ENCODE peak calls at places on chromosomes 13 and 19, in five cellular contexts. G is stimulated activated CD8-positive, alpha-beta memory T cell treated with anti-CD3 and anti-CD28 coated beads, Interleukin-4, amount 100 ng/mL, for 4 hours; J is effector memory CD4-positive, alpha-beta T cell; I is AG04450; Q is NCI-H2171 treated with DMSO at 0.1 percent for 48 hours. T is an unnamed sample.

GRCh38 chr19:58009666-58010301 is 7.2 kb upstream of the ZNF606 start:
- DNase-seq in Q (peak; percentile 85), I (peak; percentile 41), G (no peak), J (no peak), T (peak; percentile 36)

GRCh38 chr13:35988648-35989081 is 142.5 kb downstream of the DCLK1 start:
- DNase-seq in G (no peak), J (no peak), I (no peak), Q (no peak), T (no peak)

GRCh38 chr13:66509176-66509575 is 721.0 kb downstream of the PCDH9 start:
- DNase-seq in I (no peak), Q (no peak), J (no peak), G (no peak), T (no peak)

GRCh38 chr13:111361046-111361872 is 40.8 kb downstream of the TEX29 start:
- DNase-seq in G (no peak), J (no peak), I (no peak), Q (no peak), T (no peak)

GRCh38 chr13:46160474-46161066 is 21.4 kb downstream of the LCP1 start:
- DNase-seq in G (no peak), I (peak; percentile 11), Q (peak; percentile 26), J (no peak), T (peak; percentile 55)

GRCh38 chr19:47446534-47447469 is 24.9 kb downstream of the SLC8A2 start:
- DNase-seq in J (no peak), Q (no peak), I (no peak), G (no peak), T (no peak)

GRCh38 chr19:5313307-5313706 is 27.3 kb downstream of the PTPRS start:
- DNase-seq in J (no peak), Q (no peak), G (no peak), I (no peak), T (no peak)

GRCh38 chr19:9917322-9917721 is 19.0 kb downstream of the OLFM2 start:
- DNase-seq in G (no peak), J (no peak), Q (peak; percentile 49), I (no peak), T (no peak)

GRCh38 chr13:23510979-23511735 is 59.1 kb upstream of the TNFRSF19 start:
- DNase-seq in G (no peak), J (no peak), I (no peak), Q (peak; percentile 60), T (no peak)

GRCh38 chr13:76293346-76293745 is 592.9 kb downstream of the KCTD12 start:
- DNase-seq in G (no peak), J (no peak), Q (no peak), I (peak; percentile 7), T (no peak)

GRCh38 chr19:55198651-55199050 is 10.7 kb downstream of the PTPRH start:
- DNase-seq in G (no peak), I (no peak), J (no peak), Q (no peak), T (no peak)

GRCh38 chr19:16156904-16157303 is 13.4 kb downstream of the HSH2D start:
- DNase-seq in J (no peak), I (no peak), Q (no peak), G (no peak), T (no peak)

GRCh38 chr13:47188802-47189201 is 291.9 kb upstream of the HTR2A start:
- DNase-seq in I (no peak), J (no peak), Q (no peak), G (no peak), T (no peak)

GRCh38 chr19:47444388-47444821 is 25.1 kb upstream of the MEIS3 start:
- DNase-seq in I (no peak), G (no peak), Q (no peak), J (no peak), T (no peak)

GRCh38 chr19:3670258-3670795 is 29.9 kb downstream of the PIP5K1C start:
- DNase-seq in I (peak; percentile 73), Q (no peak), J (no peak), G (no peak), T (no peak)

GRCh38 chr19:40862785-40863184 is 12.5 kb upstream of the CYP2A6 start:
- DNase-seq in J (no peak), I (no peak), Q (no peak), G (no peak), T (no peak)

GRCh38 chr13:88736026-88736425 is 1064.9 kb downstream of the SLITRK5 start:
- DNase-seq in I (no peak), J (no peak), Q (no peak), G (no peak), T (no peak)

GRCh38 chr19:12163841-12164240 is 945 bp downstream of the ZNF136 start:
- DNase-seq in I (no peak), J (no peak), Q (no peak), G (no peak), T (no peak)

T was measured in effector memory CD8-positive, alpha-beta T cell.